ENCODE peak calls at places on chromosomes 16 and 17, in ten cellular contexts. B is H1, A is stomach, P is A549, L is body of pancreas, Q is uterus, F is testis, V is ovary, R is gastrocnemius medialis, W is breast epithelium. G is an unnamed sample.
A peak's percentile ranks its signal among the peaks of the same experiment; 100 is the strongest.

GRCh38 chr17:81513669-81514484 is 1.3 kb upstream of the ACTG1 start:
- DNase-seq in B (no peak), A (peak; percentile 80), P (peak; percentile 62), L (peak; percentile 75), Q (peak; percentile 69), F (peak; percentile 69), V (peak; percentile 68), R (peak; percentile 67), W (peak; percentile 72), G (peak; percentile 76)

GRCh38 chr16:82093901-82094300 is 58.8 kb downstream of the HSD17B2 start:
- DNase-seq in B (no peak), A (no peak), P (no peak), L (no peak), Q (no peak), F (no peak), V (no peak), R (no peak), W (no peak), G (no peak)

GRCh38 chr16:51409001-51409675 is 258.1 kb upstream of the SALL1 start:
- DNase-seq in B (no peak), A (no peak), P (no peak), L (peak; percentile 33), Q (peak; percentile 34), F (no peak), V (no peak), R (no peak), W (no peak), G (no peak)

GRCh38 chr17:1709971-1710806 is at the start of gene TLCD2:
- DNase-seq in B (no peak), A (peak; percentile 80), P (peak; percentile 92), L (peak; percentile 76), Q (peak; percentile 80), F (peak; percentile 77), V (peak; percentile 85), R (peak; percentile 67), W (no peak), G (peak; percentile 69)

GRCh38 chr17:1783271-1783670 is 21.4 kb downstream of the SERPINF1 start:
- DNase-seq in B (no peak), A (no peak), P (no peak), L (no peak), Q (peak; percentile 55), F (peak; percentile 58), V (peak; percentile 58), R (peak; percentile 74), W (no peak), G (peak; percentile 22)

GRCh38 chr17:69423450-69423849 is 9.0 kb downstream of the MAP2K6 start:
- DNase-seq in B (no peak), A (no peak), P (no peak), L (no peak), Q (no peak), F (no peak), V (no peak), R (no peak), W (no peak), G (no peak)

GRCh38 chr16:50068550-50068949 is 2.8 kb downstream of the HEATR3 start:
- DNase-seq in B (no peak), A (no peak), P (no peak), L (no peak), Q (no peak), F (no peak), V (no peak), R (no peak), W (no peak), G (no peak)

GRCh38 chr16:19876501-19877059 is 8.1 kb downstream of the GPRC5B start:
- DNase-seq in B (no peak), A (no peak), P (no peak), L (no peak), Q (no peak), F (peak; percentile 78), V (no peak), R (peak; percentile 68), W (no peak), G (no peak)

GRCh38 chr16:635573-636205 is 416 bp downstream of the METTL26 start:
- DNase-seq in B (no peak), A (no peak), P (no peak), L (no peak), Q (no peak), F (no peak), V (no peak), R (no peak), W (no peak), G (no peak)

GRCh38 chr16:638034-638543 is 2.0 kb upstream of the METTL26 start:
- DNase-seq in B (no peak), A (no peak), P (no peak), L (peak; percentile 67), Q (no peak), F (no peak), V (no peak), R (no peak), W (no peak), G (no peak)

GRCh38 chr16:637081-638018 is 1.2 kb upstream of the METTL26 start:
- DNase-seq in B (no peak), A (peak; percentile 92), P (peak; percentile 91), L (peak; percentile 93), Q (peak; percentile 88), F (peak; percentile 95), V (peak; percentile 92), R (peak; percentile 87), W (peak; percentile 85), G (peak; percentile 85)

GRCh38 chr16:634996-635395 is 1.1 kb downstream of the METTL26 start:
- DNase-seq in B (no peak), A (no peak), P (no peak), L (no peak), Q (no peak), F (no peak), V (no peak), R (no peak), W (no peak), G (no peak)

GRCh38 chr16:636206-637080 is at the start of gene METTL26:
- DNase-seq in B (no peak), A (peak; percentile 97), P (peak; percentile 92), L (peak; percentile 97), Q (peak; percentile 95), F (peak; percentile 98), V (peak; percentile 95), R (peak; percentile 97), W (peak; percentile 91), G (peak; percentile 95)
- TF ChIP-seq POLR2A in B (peak; percentile 51), A (no peak), P (peak; percentile 94), L (peak; percentile 61), Q (peak; percentile 53), F (peak; percentile 40), V (peak; percentile 66), R (peak; percentile 66), W (no peak), G (no peak)

GRCh38 chr16:27325736-27326135 is 12.0 kb downstream of the IL4R start:
- DNase-seq in B (no peak), A (no peak), P (no peak), L (no peak), Q (no peak), F (no peak), V (no peak), R (no peak), W (no peak), G (no peak)
- H3K27ac ChIP-seq in B (no peak overlapping the region), A (peak overlapping the region; percentile 37), P (peak overlapping the region; percentile 23), L (peak overlapping the region; percentile 91), Q (peak overlapping the region; percentile 97), F (no peak overlapping the region), V (no peak overlapping the region), R (peak overlapping the region; percentile 89), W (peak overlapping the region; percentile 97), G (peak overlapping the region; percentile 97)

GRCh38 chr16:84545114-84545737 is 40.8 kb upstream of the MEAK7 start:
- DNase-seq in B (no peak), A (no peak), P (no peak), L (no peak), Q (no peak), F (no peak), V (no peak), R (no peak), W (no peak), G (no peak)

GRCh38 chr16:84548508-84548907 is 44.0 kb upstream of the MEAK7 start:
- DNase-seq in B (no peak), A (no peak), P (no peak), L (no peak), Q (no peak), F (no peak), V (no peak), R (no peak), W (no peak), G (no peak)

GRCh38 chr16:84546669-84547538 is 42.4 kb upstream of the MEAK7 start:
- DNase-seq in B (no peak), A (no peak), P (no peak), L (no peak), Q (no peak), F (no peak), V (no peak), R (no peak), W (no peak), G (no peak)

GRCh38 chr16:84548971-84549844 is 44.7 kb upstream of the MEAK7 start:
- DNase-seq in B (no peak), A (no peak), P (no peak), L (no peak), Q (no peak), F (no peak), V (no peak), R (no peak), W (no peak), G (peak; percentile 26)

DNA sequence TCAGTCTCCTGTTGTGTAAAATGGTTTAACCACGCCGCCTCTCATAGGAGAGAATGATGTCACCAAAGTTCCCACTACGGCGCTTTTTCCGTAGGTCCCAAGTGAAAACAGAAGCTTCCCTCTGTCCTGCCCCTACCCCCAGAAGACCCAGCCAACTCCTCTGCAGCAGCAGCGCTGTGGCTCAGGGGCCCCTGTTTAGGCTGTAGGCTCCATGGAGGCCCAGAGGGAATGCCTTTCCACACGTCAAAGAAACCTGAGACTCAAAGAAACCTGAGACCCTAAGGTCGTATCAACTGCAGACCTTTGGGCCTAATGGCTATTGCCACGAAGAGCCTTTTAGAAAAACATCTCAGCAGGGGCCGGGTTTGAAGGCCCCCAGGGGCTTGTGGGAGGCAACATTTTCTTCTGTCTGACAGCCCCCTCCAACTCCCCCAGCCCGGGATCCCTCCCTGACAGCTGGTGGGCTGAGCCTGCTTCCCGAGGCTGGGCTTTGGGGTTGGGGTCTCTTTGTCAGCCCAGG is 43.1 kb upstream of the MEAK7 start:
- DNase-seq in B (no peak), A (no peak), P (no peak), L (no peak), Q (no peak), F (no peak), V (no peak), R (no peak), W (no peak), G (no peak)
- H3K4me3 ChIP-seq in B (peak overlapping the region; percentile 14), A (no peak overlapping the region), P (no peak overlapping the region), L (no peak overlapping the region), Q (no peak overlapping the region), F (no peak overlapping the region), V (no peak overlapping the region), R (no peak overlapping the region), W (no peak overlapping the region), G (no peak overlapping the region)

DNA sequence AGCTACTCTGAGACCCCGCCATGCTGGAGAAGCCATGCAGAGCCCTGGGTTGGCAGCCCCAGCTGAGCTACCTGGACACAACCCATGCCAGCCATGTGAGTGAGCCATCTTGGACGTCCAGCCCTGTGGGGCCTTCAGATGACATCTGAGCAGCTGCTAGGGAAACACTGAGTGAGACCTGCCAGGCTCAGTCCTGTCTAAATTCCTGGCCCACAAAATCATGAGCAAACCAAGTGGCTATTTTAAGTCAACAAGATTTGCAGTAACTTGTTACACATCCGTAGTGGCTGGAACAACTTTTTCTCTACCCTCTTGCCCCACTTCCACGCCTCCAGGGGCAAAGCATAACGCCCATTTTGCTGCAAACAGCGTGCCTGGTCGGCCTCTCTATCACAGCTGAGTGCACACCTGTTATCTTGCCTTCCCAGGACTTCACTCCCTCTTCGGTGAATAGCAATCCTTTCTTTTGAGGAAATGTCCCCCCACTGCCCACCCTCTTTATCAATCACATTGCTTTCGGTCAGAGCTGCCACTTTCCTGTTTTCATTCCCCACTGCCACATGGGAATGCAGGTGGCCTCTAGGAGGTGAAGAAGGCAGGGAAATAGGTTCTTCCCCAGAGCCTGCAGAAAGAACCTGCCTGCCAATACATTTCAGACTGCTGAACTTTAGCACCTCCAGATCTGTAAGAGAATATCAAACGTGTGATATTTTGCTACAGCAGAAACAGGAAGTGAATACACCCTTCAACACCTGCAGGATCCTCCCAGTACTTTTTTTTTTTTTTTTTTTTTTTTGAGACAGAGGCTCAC is 7.4 kb upstream of the SCIMP start:
- DNase-seq in B (no peak), A (peak; percentile 29), P (no peak), L (no peak), Q (no peak), F (no peak), V (no peak), R (peak; percentile 67), W (no peak), G (no peak)
- TF ChIP-seq POLR2A in B (no peak), A (no peak), P (no peak), L (no peak), Q (no peak), F (no peak), V (no peak), R (no peak), W (no peak), G (no peak)

G was measured in thyroid gland.